ENCODE peak calls at places on chromosome 4, in seven cellular contexts. One of them, this sample, is unnamed.
A peak's percentile ranks its signal among the peaks of the same experiment; 100 is the strongest.

GRCh38 chr4:39614487-39615162 is 24.0 kb downstream of the SMIM14 start:
- DNase-seq in endothelial cell: no peak
- DNase-seq in mesenteric fat pad: no peak
- DNase-seq in left colon: no peak
- DNase-seq in caudate nucleus: no peak
- DNase-seq in effector CD4-positive, alpha-beta T cell: no peak
- DNase-seq in upper lobe of right lung: no peak
- DNase-seq in this sample: no peak

GRCh38 chr4:171025776-171026175 is 787.4 kb upstream of the GALNTL6 start:
- DNase-seq in endothelial cell: no peak
- DNase-seq in mesenteric fat pad: no peak
- DNase-seq in left colon: no peak
- DNase-seq in caudate nucleus: no peak
- DNase-seq in effector CD4-positive, alpha-beta T cell: no peak
- DNase-seq in upper lobe of right lung: no peak
- DNase-seq in this sample: no peak

GRCh38 chr4:44583393-44583792 is 68.0 kb downstream of the YIPF7 start:
- DNase-seq in endothelial cell: peak; percentile 9
- DNase-seq in mesenteric fat pad: no peak
- DNase-seq in left colon: no peak
- DNase-seq in caudate nucleus: no peak
- DNase-seq in effector CD4-positive, alpha-beta T cell: no peak
- DNase-seq in upper lobe of right lung: no peak
- DNase-seq in this sample: no peak

GRCh38 chr4:23717528-23718248 is 172.2 kb downstream of the PPARGC1A start:
- DNase-seq in endothelial cell: peak; percentile 13
- DNase-seq in mesenteric fat pad: no peak
- DNase-seq in left colon: peak; percentile 32
- DNase-seq in caudate nucleus: no peak
- DNase-seq in effector CD4-positive, alpha-beta T cell: no peak
- DNase-seq in upper lobe of right lung: no peak
- DNase-seq in this sample: no peak

GRCh38 chr4:68683034-68683433 is 12.6 kb upstream of the UGT2B15 start:
- DNase-seq in endothelial cell: no peak
- DNase-seq in mesenteric fat pad: no peak
- DNase-seq in left colon: no peak
- DNase-seq in caudate nucleus: no peak
- DNase-seq in effector CD4-positive, alpha-beta T cell: no peak
- DNase-seq in upper lobe of right lung: no peak
- DNase-seq in this sample: no peak

GRCh38 chr4:76781698-76782595 is 116.0 kb downstream of the SOWAHB start:
- DNase-seq in endothelial cell: no peak
- DNase-seq in mesenteric fat pad: no peak
- DNase-seq in left colon: no peak
- DNase-seq in caudate nucleus: no peak
- DNase-seq in effector CD4-positive, alpha-beta T cell: no peak
- DNase-seq in upper lobe of right lung: no peak
- DNase-seq in this sample: no peak

GRCh38 chr4:8738471-8738931 is 133.1 kb downstream of the HMX1 start:
- DNase-seq in endothelial cell: no peak
- DNase-seq in mesenteric fat pad: no peak
- DNase-seq in left colon: no peak
- DNase-seq in caudate nucleus: no peak
- DNase-seq in effector CD4-positive, alpha-beta T cell: no peak
- DNase-seq in upper lobe of right lung: peak; percentile 33
- DNase-seq in this sample: no peak

GRCh38 chr4:152399246-152399645 is 136.6 kb downstream of the FBXW7 start:
- DNase-seq in endothelial cell: no peak
- DNase-seq in mesenteric fat pad: no peak
- DNase-seq in left colon: no peak
- DNase-seq in caudate nucleus: no peak
- DNase-seq in effector CD4-positive, alpha-beta T cell: no peak
- DNase-seq in upper lobe of right lung: no peak
- DNase-seq in this sample: no peak

GRCh38 chr4:1856071-1856919 is at the start of gene LETM1:
- DNase-seq in endothelial cell: peak; percentile 82
- DNase-seq in mesenteric fat pad: peak; percentile 98
- DNase-seq in left colon: peak; percentile 97
- DNase-seq in caudate nucleus: peak; percentile 77
- DNase-seq in effector CD4-positive, alpha-beta T cell: peak; percentile 91
- DNase-seq in upper lobe of right lung: peak; percentile 99
- DNase-seq in this sample: peak; percentile 86

GRCh38 chr4:130419576-130419975 is 1323.6 kb downstream of the C4orf33 start:
- DNase-seq in endothelial cell: no peak
- DNase-seq in mesenteric fat pad: no peak
- DNase-seq in left colon: no peak
- DNase-seq in caudate nucleus: no peak
- DNase-seq in effector CD4-positive, alpha-beta T cell: no peak
- DNase-seq in upper lobe of right lung: no peak
- DNase-seq in this sample: no peak

GRCh38 chr4:40516651-40517050 is 113.0 kb downstream of the RBM47 start:
- DNase-seq in endothelial cell: no peak
- DNase-seq in mesenteric fat pad: no peak
- DNase-seq in left colon: no peak
- DNase-seq in caudate nucleus: no peak
- DNase-seq in effector CD4-positive, alpha-beta T cell: no peak
- DNase-seq in upper lobe of right lung: no peak
- DNase-seq in this sample: no peak

GRCh38 chr4:173707658-173708415 is 177.8 kb upstream of the HAND2 start:
- DNase-seq in endothelial cell: no peak
- DNase-seq in mesenteric fat pad: no peak
- DNase-seq in left colon: no peak
- DNase-seq in caudate nucleus: no peak
- DNase-seq in effector CD4-positive, alpha-beta T cell: no peak
- DNase-seq in upper lobe of right lung: no peak
- DNase-seq in this sample: no peak

GRCh38 chr4:152806492-152807125 is 26.9 kb downstream of the ARFIP1 start:
- DNase-seq in endothelial cell: no peak
- DNase-seq in mesenteric fat pad: no peak
- DNase-seq in left colon: no peak
- DNase-seq in caudate nucleus: no peak
- DNase-seq in effector CD4-positive, alpha-beta T cell: no peak
- DNase-seq in upper lobe of right lung: no peak
- DNase-seq in this sample: no peak

GRCh38 chr4:118834960-118835895 is 698 bp downstream of the SEC24D start:
- DNase-seq in endothelial cell: peak; percentile 51
- DNase-seq in mesenteric fat pad: no peak
- DNase-seq in left colon: peak; percentile 82
- DNase-seq in caudate nucleus: peak; percentile 27
- DNase-seq in effector CD4-positive, alpha-beta T cell: peak; percentile 20
- DNase-seq in upper lobe of right lung: peak; percentile 74
- DNase-seq in this sample: no peak

GRCh38 chr4:128573781-128574508 is 235.6 kb upstream of the JADE1 start:
- DNase-seq in endothelial cell: no peak
- DNase-seq in mesenteric fat pad: no peak
- DNase-seq in left colon: no peak
- DNase-seq in caudate nucleus: no peak
- DNase-seq in effector CD4-positive, alpha-beta T cell: no peak
- DNase-seq in upper lobe of right lung: no peak
- DNase-seq in this sample: no peak

GRCh38 chr4:24973471-24974251 is 57.1 kb downstream of the LGI2 start:
- DNase-seq in endothelial cell: no peak
- DNase-seq in mesenteric fat pad: no peak
- DNase-seq in left colon: peak; percentile 40
- DNase-seq in caudate nucleus: no peak
- DNase-seq in effector CD4-positive, alpha-beta T cell: no peak
- DNase-seq in upper lobe of right lung: peak; percentile 91
- DNase-seq in this sample: no peak